ENCODE peak calls at places on chromosomes 7 and 10, in four cellular contexts. L is colonic mucosa, G is globus pallidus, W is Peyer's patch. H is an unnamed sample.

GRCh38 chr10:124041684-124042445 is 51.5 kb downstream of the CHST15 start:
- DNase-seq in W (no peak), L (no peak), G (no peak), H (no peak)

GRCh38 chr7:102823715-102824114 is 74.9 kb downstream of the FAM185A start:
- DNase-seq in G (no peak), L (no peak), W (no peak), H (no peak)

GRCh38 chr7:54253036-54253373 is 289.2 kb upstream of the VSTM2A start:
- DNase-seq in L (no peak), W (no peak), G (no peak), H (no peak)

GRCh38 chr7:21850531-21851285 is 95.0 kb downstream of the CDCA7L start:
- DNase-seq in G (no peak), W (no peak), L (no peak), H (no peak)

GRCh38 chr10:69936091-69936490 is 116.6 kb upstream of the MACROH2A2 start:
- DNase-seq in G (peak; percentile 22), W (no peak), L (no peak), H (no peak)

GRCh38 chr7:131400833-131401593 is 73.3 kb downstream of the MKLN1 start:
- DNase-seq in L (no peak), W (no peak), G (peak; percentile 45), H (peak; percentile 29)

GRCh38 chr7:3760696-3761095 is 459.6 kb downstream of the SDK1 start:
- DNase-seq in W (no peak), L (no peak), G (no peak), H (no peak)

GRCh38 chr7:105306160-105306784 is 82.4 kb downstream of the SRPK2 start:
- DNase-seq in W (no peak), L (no peak), G (no peak), H (no peak)

GRCh38 chr7:2010101-2010500 is 222.6 kb downstream of the MAD1L1 start:
- DNase-seq in G (no peak), L (no peak), W (no peak), H (no peak)

GRCh38 chr10:48454302-48455054 is 148.0 kb downstream of the MAPK8 start:
- DNase-seq in L (peak; percentile 17), W (peak; percentile 52), G (no peak), H (no peak)

GRCh38 chr10:15775513-15775912 is 55.8 kb upstream of the ITGA8 start:
- DNase-seq in G (no peak), L (no peak), W (no peak), H (no peak)

GRCh38 chr10:47161465-47161864 is 138.5 kb upstream of the GDF10 start:
- DNase-seq in L (no peak), G (no peak), W (no peak), H (no peak)

GRCh38 chr10:126904807-126905686 is at the start of gene DOCK1:
- DNase-seq in W (peak; percentile 84), L (peak; percentile 79), G (no peak), H (peak; percentile 57)

GRCh38 chr10:3835770-3836169 is 50.8 kb upstream of the KLF6 start:
- DNase-seq in G (no peak), W (no peak), L (peak; percentile 46), H (peak; percentile 39)

GRCh38 chr7:51045319-51046102 is 262.8 kb upstream of the GRB10 start:
- DNase-seq in L (no peak), W (no peak), G (no peak), H (no peak)

GRCh38 chr7:43754596-43754995 is 3.9 kb upstream of the BLVRA start:
- DNase-seq in W (no peak), L (no peak), G (no peak), H (no peak)

GRCh38 chr10:92011560-92012214 is 88.1 kb downstream of the BTAF1 start:
- DNase-seq in G (no peak), L (no peak), W (no peak), H (no peak)

GRCh38 chr7:1953199-1954190 is 279.2 kb downstream of the MAD1L1 start:
- DNase-seq in G (no peak), W (no peak), L (no peak), H (no peak)

GRCh38 chr7:129089521-129090212 is 34.8 kb upstream of the TNPO3 start:
- DNase-seq in W (no peak), L (no peak), G (no peak), H (no peak)

GRCh38 chr10:86795353-86795752 is 38.9 kb downstream of the BMPR1A start:
- DNase-seq in W (no peak), L (no peak), G (no peak), H (no peak)

GRCh38 chr7:100568936-100569844 is 4.5 kb downstream of the SAP25 start:
- DNase-seq in W (no peak), L (peak; percentile 79), G (peak; percentile 74), H (peak; percentile 83)